ENCODE peak calls at places on chromosomes 16 and 17, in four cellular contexts. K, I, A and Z are unnamed samples.

GRCh38 chr16:29710227-29711219 is 31.5 kb downstream of the QPRT start:
- DNase-seq in K (no peak), I (peak), A (peak), Z (peak)

GRCh38 chr17:45070001-45070400 is 8.9 kb downstream of the NMT1 start:
- DNase-seq in K (no peak), I (no peak), A (no peak), Z (no peak)

GRCh38 chr17:10198509-10199249 is at the start of gene GAS7:
- DNase-seq in K (peak), I (no peak), A (no peak), Z (no peak)

GRCh38 chr16:518858-519257 is 8.7 kb upstream of the CAPN15 start:
- DNase-seq in K (no peak), I (no peak), A (no peak), Z (no peak)

GRCh38 chr16:83732536-83732935 is 75.2 kb upstream of the HSBP1 start:
- DNase-seq in K (no peak), I (no peak), A (no peak), Z (no peak)

GRCh38 chr16:48223490-48223889 is 20.6 kb upstream of the LONP2 start:
- DNase-seq in K (no peak), I (no peak), A (peak), Z (no peak)

GRCh38 chr16:21169249-21169981 is 10.9 kb downstream of the LDAF1 start:
- DNase-seq in K (no peak), I (no peak), A (no peak), Z (no peak)

GRCh38 chr17:51298508-51299371 is 38.4 kb downstream of the UTP18 start:
- DNase-seq in K (no peak), I (peak), A (peak), Z (peak)

GRCh38 chr17:55830210-55830609 is 79.4 kb downstream of the PCTP start:
- DNase-seq in K (no peak), I (no peak), A (no peak), Z (no peak)

GRCh38 chr16:30535777-30536190 is 1.1 kb upstream of the ZNF747 start:
- DNase-seq in K (peak), I (peak), A (peak), Z (peak)

GRCh38 chr17:31318298-31319190 is 2.9 kb downstream of the EVI2A start:
- DNase-seq in K (no peak), I (no peak), A (no peak), Z (no peak)

GRCh38 chr16:19858006-19858653 is 26.5 kb downstream of the GPRC5B start:
- DNase-seq in K (no peak), I (no peak), A (no peak), Z (no peak)

GRCh38 chr17:80018917-80019651 is 16.6 kb downstream of the TBC1D16 start:
- DNase-seq in K (no peak), I (no peak), A (no peak), Z (peak)

GRCh38 chr17:36597866-36598777 is 3.3 kb upstream of the MRM1 start:
- DNase-seq in K (no peak), I (no peak), A (no peak), Z (no peak)

GRCh38 chr17:77467513-77467912 is 326.7 kb downstream of the SEC14L1 start:
- DNase-seq in K (no peak), I (no peak), A (no peak), Z (no peak)

GRCh38 chr16:61858996-61859395 is 177.2 kb downstream of the CDH8 start:
- DNase-seq in K (no peak), I (no peak), A (no peak), Z (no peak)

GRCh38 chr16:9847146-9847545 is 335.1 kb downstream of the GRIN2A start:
- DNase-seq in K (no peak), I (no peak), A (no peak), Z (no peak)

GRCh38 chr16:6684076-6684673 is 648.5 kb upstream of the RBFOX1 start:
- DNase-seq in K (peak), I (no peak), A (peak), Z (peak)

GRCh38 chr17:66996926-66997325 is 32.4 kb downstream of the CACNG4 start:
- DNase-seq in K (no peak), I (no peak), A (no peak), Z (no peak)

GRCh38 chr17:5781236-5781927 is 197.1 kb upstream of the NLRP1 start:
- DNase-seq in K (no peak), I (no peak), A (no peak), Z (no peak)

GRCh38 chr17:199195-199604 is 17.8 kb upstream of the DOC2B start:
- DNase-seq in K (no peak), I (no peak), A (no peak), Z (no peak)

GRCh38 chr16:13108126-13108525 is 206.7 kb downstream of the SHISA9 start:
- DNase-seq in K (no peak), I (no peak), A (no peak), Z (no peak)

GRCh38 chr17:31401456-31402254 is 10.2 kb downstream of the RAB11FIP4 start:
- DNase-seq in K (no peak), I (no peak), A (no peak), Z (no peak)

GRCh38 chr17:67194134-67194533 is 50.9 kb downstream of the HELZ start:
- DNase-seq in K (no peak), I (no peak), A (no peak), Z (peak)

GRCh38 chr17:80030730-80031410 is 4.8 kb downstream of the TBC1D16 start:
- DNase-seq in K (no peak), I (no peak), A (no peak), Z (no peak)

GRCh38 chr16:86836503-86837125 is 258.3 kb downstream of the FOXL1 start:
- DNase-seq in K (no peak), I (no peak), A (no peak), Z (no peak)

GRCh38 chr17:41689497-41690299 is 1.0 kb downstream of the EIF1 start:
- DNase-seq in K (peak), I (no peak), A (no peak), Z (peak)

GRCh38 chr16:3192476-3193019 is 4.5 kb downstream of the OR1F1 start:
- DNase-seq in K (no peak), I (no peak), A (no peak), Z (no peak)

GRCh38 chr16:80583466-80583865 is 42.7 kb downstream of the DYNLRB2 start:
- DNase-seq in K (no peak), I (no peak), A (no peak), Z (no peak)

GRCh38 chr16:65876624-65877023 is 489.9 kb upstream of the CDH5 start:
- DNase-seq in K (no peak), I (no peak), A (no peak), Z (no peak)

GRCh38 chr17:4125552-4125951 is 17.3 kb downstream of the ZZEF1 start:
- DNase-seq in K (no peak), I (no peak), A (no peak), Z (no peak)
- TF ChIP-seq FOSL1 in K (no peak), I (no peak), A (no peak), Z (no peak)

DNA sequence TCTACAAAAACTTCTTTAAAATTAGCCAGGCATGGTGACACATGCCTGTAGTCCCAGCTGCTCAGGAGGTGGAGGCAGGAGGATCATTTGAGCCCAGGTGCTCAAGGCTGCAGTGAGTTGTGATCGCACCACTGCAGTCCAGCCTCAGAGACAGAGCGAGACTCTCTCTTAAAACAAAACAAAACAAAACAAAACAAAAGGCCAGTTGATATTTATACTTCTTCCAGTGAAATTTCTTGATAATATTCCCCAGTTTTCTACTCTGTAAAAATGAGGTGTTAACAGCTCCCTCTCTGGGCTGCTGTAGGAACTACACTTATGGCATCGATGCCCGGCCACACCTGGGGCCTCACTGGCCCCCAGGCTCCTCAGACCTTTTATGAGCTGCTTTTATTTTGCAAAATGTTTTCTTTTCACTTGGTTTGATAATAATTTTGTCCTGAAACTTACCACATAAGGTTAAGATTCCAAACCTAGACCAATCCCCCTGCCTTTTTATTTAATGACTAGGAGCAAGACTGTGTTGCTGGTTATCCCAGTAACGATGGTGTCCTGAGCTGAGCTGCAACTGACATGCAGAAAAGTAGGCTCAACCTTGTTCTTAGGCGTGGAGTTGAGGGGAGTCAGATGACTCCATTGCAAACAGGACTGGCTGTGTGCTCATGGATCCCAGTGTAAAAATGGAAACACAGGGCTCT is 17.6 kb downstream of the MAPK8IP3 start:
- DNase-seq in K (peak), I (no peak), A (peak), Z (peak)
- TF ChIP-seq FOSL1 in K (no peak), I (no peak), A (no peak), Z (no peak)

GRCh38 chr16:90019543-90020259 is 445 bp upstream of the DBNDD1 start:
- DNase-seq in K (peak), I (no peak), A (peak), Z (peak)
- TF ChIP-seq FOSL1 in K (no peak), I (no peak), A (peak), Z (no peak)

GRCh38 chr17:22435231-22435974 is 743.1 kb downstream of the KCNJ18 start:
- DNase-seq in K (no peak), I (no peak), A (peak), Z (no peak)
- TF ChIP-seq FOSL1 in K (no peak), I (no peak), A (no peak), Z (no peak)

GRCh38 chr16:57039148-57039812 is 49.9 kb downstream of the NLRC5 start:
- DNase-seq in K (no peak), I (no peak), A (no peak), Z (no peak)

GRCh38 chr16:57042157-57043111 is 49.9 kb upstream of the CPNE2 start:
- DNase-seq in K (no peak), I (no peak), A (no peak), Z (no peak)

GRCh38 chr16:57043248-57043647 is 49.1 kb upstream of the CPNE2 start:
- DNase-seq in K (no peak), I (no peak), A (no peak), Z (no peak)

GRCh38 chr16:57038151-57038550 is 48.8 kb downstream of the NLRC5 start:
- DNase-seq in K (no peak), I (no peak), A (no peak), Z (no peak)

DNA sequence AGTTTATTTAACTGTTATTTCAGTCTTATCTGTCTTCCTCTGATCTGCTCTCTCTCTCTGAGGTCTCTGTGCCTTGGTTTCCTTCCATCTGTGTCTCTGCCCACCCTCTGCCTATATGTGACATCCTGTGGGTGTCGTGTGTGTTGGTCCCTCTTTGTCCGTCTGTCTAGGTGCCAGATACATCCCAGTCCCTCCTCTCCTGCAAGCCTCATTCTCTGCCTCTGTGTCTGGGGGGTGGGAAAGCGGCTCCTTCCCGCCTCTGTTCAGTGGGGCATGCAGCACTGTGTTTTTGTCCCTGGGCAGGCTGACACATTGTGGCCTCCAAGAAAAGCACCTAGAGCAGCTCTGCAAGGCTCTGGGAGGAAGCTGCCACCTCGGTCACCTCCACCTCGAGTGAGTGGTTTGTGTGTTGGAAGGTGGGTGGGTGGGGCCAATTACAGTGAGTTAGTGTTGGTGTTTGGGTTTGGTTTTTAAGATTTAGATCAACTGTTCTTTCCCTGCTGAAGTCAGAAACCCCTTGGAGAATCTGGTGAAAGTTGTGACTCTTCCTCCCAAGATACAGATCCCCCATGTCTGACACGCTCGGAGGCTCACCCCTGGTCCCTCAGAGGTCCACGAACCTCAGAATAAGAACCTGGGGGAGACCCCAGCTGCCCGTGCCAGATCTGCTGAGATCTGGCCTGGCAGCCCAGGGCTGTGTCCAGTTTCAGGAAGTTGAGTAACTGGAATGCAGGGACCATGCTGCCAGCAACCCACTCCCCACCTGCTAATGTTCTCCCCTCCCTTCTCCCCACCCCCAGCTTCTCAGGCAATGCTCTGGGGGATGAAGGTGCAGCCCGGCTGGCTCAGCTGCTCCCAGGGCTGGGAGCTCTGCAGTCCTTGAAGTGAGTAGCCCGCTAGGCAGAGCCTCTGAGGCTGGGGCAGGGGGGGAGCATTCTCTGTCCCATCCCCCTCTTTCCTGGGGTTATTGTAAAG is 50.9 kb upstream of the CPNE2 start:
- DNase-seq in K (no peak), I (no peak), A (no peak), Z (no peak)
- TF ChIP-seq FOSL1 in K (no peak), I (no peak), A (no peak), Z (no peak)

GRCh38 chr16:70433456-70434103 is 5.3 kb downstream of the ST3GAL2 start:
- DNase-seq in K (no peak), I (no peak), A (peak), Z (no peak)
- TF ChIP-seq FOSL1 in K (no peak), I (no peak), A (no peak), Z (no peak)

DNA sequence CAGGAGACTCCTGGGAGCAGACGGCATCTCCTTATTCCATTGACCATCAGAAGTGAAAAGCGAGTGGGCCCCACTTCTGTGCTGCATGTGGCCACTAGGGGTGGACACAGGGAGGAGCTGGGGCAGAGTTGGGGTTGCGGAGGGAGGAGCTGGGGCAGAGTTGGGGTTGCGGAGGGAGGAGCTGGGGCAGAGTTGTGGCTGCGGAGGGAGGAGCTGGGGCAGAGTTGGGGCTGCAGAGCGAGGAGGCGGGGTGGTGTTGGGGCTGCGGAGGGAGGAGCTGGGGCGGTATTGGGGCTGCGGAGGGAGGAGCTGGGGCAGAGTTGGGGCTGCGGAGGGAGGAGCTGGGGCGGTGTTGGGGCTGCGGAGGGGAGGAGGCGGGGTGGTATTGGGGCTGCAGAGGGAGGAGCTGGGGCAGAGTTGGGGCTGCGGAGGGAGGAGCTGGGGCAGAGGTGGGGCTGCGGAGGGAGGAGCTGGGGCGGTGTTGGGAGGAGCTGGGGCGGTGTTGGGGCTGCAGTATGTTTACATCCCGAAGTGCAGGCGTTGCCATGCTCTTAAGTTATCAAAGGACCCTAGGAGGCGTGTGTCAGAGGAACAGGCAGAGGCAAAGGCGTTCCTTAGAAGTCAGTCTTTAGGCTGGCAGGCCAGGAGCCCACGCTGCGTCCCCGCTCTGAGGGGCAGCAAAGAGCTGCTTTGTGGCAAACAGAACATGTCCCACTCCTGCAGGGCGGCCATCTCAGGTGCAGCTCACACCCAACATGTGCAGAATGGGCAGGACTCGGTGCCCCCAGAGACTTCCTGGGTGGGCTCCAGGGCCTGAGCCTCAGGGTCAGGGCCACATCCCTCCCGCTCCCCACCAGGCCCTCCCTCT is 76.0 kb downstream of the ZNF778 start:
- DNase-seq in K (peak), I (no peak), A (peak), Z (no peak)
- TF ChIP-seq FOSL1 in K (no peak), I (no peak), A (no peak), Z (no peak)

GRCh38 chr16:11580451-11581086 is 6.2 kb downstream of the LITAF start:
- DNase-seq in K (no peak), I (no peak), A (no peak), Z (no peak)

GRCh38 chr16:11583889-11584565 is 2.7 kb downstream of the LITAF start:
- DNase-seq in K (no peak), I (no peak), A (no peak), Z (peak)

GRCh38 chr16:11581677-11582076 is 5.0 kb downstream of the LITAF start:
- DNase-seq in K (no peak), I (no peak), A (no peak), Z (no peak)

GRCh38 chr16:11583171-11583570 is 3.5 kb downstream of the LITAF start:
- DNase-seq in K (no peak), I (no peak), A (no peak), Z (no peak)

GRCh38 chr16:11582157-11582814 is 4.4 kb downstream of the LITAF start:
- DNase-seq in K (no peak), I (no peak), A (no peak), Z (no peak)
- TF ChIP-seq FOSL1 in K (no peak), I (no peak), A (no peak), Z (no peak)

DNA sequence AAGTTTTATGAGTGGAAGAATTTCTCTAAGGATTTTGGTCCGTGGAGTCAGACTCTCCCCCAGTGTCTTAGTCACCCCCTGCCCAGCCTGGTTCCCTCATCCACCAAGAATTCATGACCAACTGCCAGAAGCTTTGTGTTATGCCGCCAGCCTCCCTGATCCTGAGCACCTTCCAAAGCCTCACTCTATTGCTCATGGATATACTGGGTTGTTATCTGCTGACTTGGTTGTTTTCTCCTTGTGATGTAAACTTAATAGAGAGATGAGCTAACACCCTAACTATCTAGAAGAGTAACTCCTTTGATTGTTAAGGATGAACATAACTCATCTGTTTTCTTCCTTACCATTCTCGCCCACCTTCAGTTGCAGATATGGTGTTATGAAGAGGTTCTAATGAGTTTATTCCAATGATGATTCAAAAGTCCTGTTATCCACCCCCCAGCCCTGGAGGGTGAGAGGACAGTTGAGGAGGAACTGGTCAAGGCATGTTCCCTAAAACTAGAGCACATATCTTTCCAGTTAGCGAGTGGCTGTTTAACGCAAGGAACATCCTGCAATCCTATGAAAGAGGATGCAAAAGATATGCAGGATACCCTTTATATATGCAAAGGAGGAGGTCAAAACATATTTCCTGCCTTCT is 1.5 kb upstream of the PSMD3 start:
- DNase-seq in K (no peak), I (no peak), A (no peak), Z (no peak)
- TF ChIP-seq FOSL1 in K (no peak), I (no peak), A (no peak), Z (no peak)

GRCh38 chr17:7729841-7730240 is 12.3 kb downstream of the DNAH2 start:
- DNase-seq in K (no peak), I (no peak), A (no peak), Z (no peak)
- TF ChIP-seq FOSL1 in K (no peak), I (no peak), A (no peak), Z (no peak)